ENCODE peak calls at places on chromosomes 3 and 15, in four cellular contexts. One of them, this sample, is unnamed.

GRCh38 chr3:133863865-133864264 is 31.8 kb downstream of the RAB6B start:
- DNase-seq in HepG2: no peak
- DNase-seq in H1: no peak
- DNase-seq in K562: no peak
- DNase-seq in this sample: no peak

GRCh38 chr15:20346082-20346805 is 195.4 kb downstream of the GOLGA6L6 start:
- DNase-seq in HepG2: no peak
- DNase-seq in H1: no peak
- DNase-seq in K562: no peak
- DNase-seq in this sample: no peak

GRCh38 chr3:146050700-146051099 is 110.3 kb downstream of the PLOD2 start:
- DNase-seq in HepG2: no peak
- DNase-seq in H1: no peak
- DNase-seq in K562: no peak
- DNase-seq in this sample: no peak

GRCh38 chr15:69561071-69561784 is 108.6 kb downstream of the RPLP1 start:
- DNase-seq in HepG2: peak; percentile 80
- DNase-seq in H1: no peak
- DNase-seq in K562: no peak
- DNase-seq in this sample: no peak

GRCh38 chr3:133927543-133928066 is 31.9 kb upstream of the RAB6B start:
- DNase-seq in HepG2: no peak
- DNase-seq in H1: no peak
- DNase-seq in K562: peak; percentile 70
- DNase-seq in this sample: no peak

GRCh38 chr3:186099178-186099577 is 9.7 kb downstream of the ETV5 start:
- DNase-seq in HepG2: no peak
- DNase-seq in H1: no peak
- DNase-seq in K562: no peak
- DNase-seq in this sample: no peak

GRCh38 chr15:95770191-95770590 is 560.3 kb upstream of the NR2F2 start:
- DNase-seq in HepG2: no peak
- DNase-seq in H1: no peak
- DNase-seq in K562: no peak
- DNase-seq in this sample: no peak

GRCh38 chr3:81395739-81396138 is 365.7 kb downstream of the GBE1 start:
- DNase-seq in HepG2: peak; percentile 1
- DNase-seq in H1: peak; percentile 3
- DNase-seq in K562: peak; percentile 0
- DNase-seq in this sample: peak; percentile 4

GRCh38 chr15:39887832-39888231 is 32.2 kb downstream of the GPR176 start:
- DNase-seq in HepG2: peak; percentile 78
- DNase-seq in H1: no peak
- DNase-seq in K562: peak; percentile 12
- DNase-seq in this sample: peak; percentile 50

DNA sequence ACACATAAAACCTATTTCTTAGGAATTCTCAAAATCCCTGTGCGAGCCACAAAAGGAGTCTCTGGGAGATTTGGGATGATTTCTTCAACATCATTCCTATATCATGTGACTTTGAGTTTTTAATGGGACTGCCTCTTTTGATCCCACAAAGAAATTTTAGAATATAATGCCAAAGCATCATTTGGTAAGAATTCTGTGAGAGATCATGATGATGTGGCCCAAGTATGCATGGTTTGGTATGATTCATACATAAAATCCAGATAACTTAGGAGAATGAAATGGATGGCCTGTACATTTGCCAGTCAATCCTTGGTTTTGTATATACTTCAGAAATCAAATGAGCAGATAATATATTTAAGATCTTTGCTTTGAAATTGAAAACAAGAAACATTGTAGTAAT is 61.3 kb downstream of the UBE2E2 start:
- DNase-seq in HepG2: no peak
- DNase-seq in H1: no peak
- DNase-seq in K562: no peak
- DNase-seq in this sample: no peak
- TF ChIP-seq PHF8 in HepG2: no peak
- TF ChIP-seq PHF8 in H1: no peak
- TF ChIP-seq PHF8 in K562: no peak
- TF ChIP-seq PHF8 in this sample: no peak

GRCh38 chr3:44506556-44506955 is 29.1 kb upstream of the ZNF445 start:
- DNase-seq in HepG2: no peak
- DNase-seq in H1: no peak
- DNase-seq in K562: no peak
- DNase-seq in this sample: no peak

GRCh38 chr3:44509985-44510360 is 32.5 kb upstream of the ZNF445 start:
- DNase-seq in HepG2: no peak
- DNase-seq in H1: no peak
- DNase-seq in K562: peak; percentile 38
- DNase-seq in this sample: peak; percentile 5

GRCh38 chr3:44511238-44511567 is 33.7 kb upstream of the ZNF445 start:
- DNase-seq in HepG2: peak; percentile 46
- DNase-seq in H1: no peak
- DNase-seq in K562: peak; percentile 24
- DNase-seq in this sample: no peak

GRCh38 chr3:44506961-44507360 is 29.5 kb upstream of the ZNF445 start:
- DNase-seq in HepG2: no peak
- DNase-seq in H1: peak; percentile 10
- DNase-seq in K562: no peak
- DNase-seq in this sample: no peak

DNA sequence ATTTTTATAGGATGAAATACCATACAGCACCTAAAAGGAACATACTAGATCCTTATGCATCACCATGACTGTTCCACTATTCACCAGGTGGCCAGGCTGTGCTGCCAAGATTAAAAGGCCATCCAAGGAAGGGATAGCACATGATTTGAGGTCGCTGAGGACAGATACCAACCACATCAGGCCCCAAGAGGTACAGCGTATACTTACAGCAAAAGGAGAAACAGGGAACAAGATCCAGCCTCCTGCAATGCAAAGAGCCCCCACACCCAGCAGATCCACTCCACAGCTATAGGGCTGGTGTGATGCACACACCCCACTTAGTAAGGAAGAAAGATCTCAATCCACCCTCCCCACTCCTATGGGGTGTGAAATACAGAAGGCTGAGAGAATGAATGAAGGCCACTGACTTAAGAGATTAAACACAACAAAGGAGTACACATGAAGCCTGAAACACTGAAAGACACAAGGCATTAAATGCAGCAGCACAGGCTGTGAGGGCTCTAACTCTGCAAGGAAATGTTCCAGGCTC is 32.0 kb upstream of the ZNF445 start:
- DNase-seq in HepG2: no peak
- DNase-seq in H1: no peak
- DNase-seq in K562: peak; percentile 66
- DNase-seq in this sample: no peak
- TF ChIP-seq RAD21 in HepG2: no peak
- TF ChIP-seq RAD21 in H1: no peak
- TF ChIP-seq RAD21 in K562: no peak
- TF ChIP-seq RAD21 in this sample: no peak

DNA sequence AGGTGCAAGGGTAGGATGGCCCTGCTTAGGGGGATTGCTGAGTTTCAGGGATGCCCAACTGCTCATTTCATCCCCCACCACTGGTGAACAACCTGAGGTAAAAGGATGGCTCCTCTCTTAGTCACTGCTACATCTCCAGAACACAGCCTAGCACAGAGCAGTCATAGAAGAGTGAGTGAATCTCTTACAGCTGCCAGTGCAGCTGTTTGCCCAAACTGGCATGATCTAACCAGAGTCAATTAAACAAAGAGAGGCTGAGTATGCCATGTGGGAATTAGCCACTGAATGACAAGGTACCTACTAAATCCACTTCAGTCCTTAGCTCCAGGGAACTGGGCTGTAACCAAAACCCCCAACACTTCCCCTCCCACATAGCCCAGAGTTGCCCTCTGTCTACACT is 6.8 kb upstream of the NCKIPSD start:
- DNase-seq in HepG2: no peak
- DNase-seq in H1: no peak
- DNase-seq in K562: no peak
- DNase-seq in this sample: no peak
- TF ChIP-seq PHF8 in HepG2: no peak
- TF ChIP-seq PHF8 in H1: no peak
- TF ChIP-seq PHF8 in K562: no peak
- TF ChIP-seq PHF8 in this sample: no peak

GRCh38 chr3:16203031-16203430 is 28.6 kb downstream of the GALNT15 start:
- DNase-seq in HepG2: no peak
- DNase-seq in H1: no peak
- DNase-seq in K562: no peak
- DNase-seq in this sample: no peak
- TF ChIP-seq RAD21 in HepG2: no peak
- TF ChIP-seq RAD21 in H1: no peak
- TF ChIP-seq RAD21 in K562: no peak
- TF ChIP-seq RAD21 in this sample: no peak

GRCh38 chr15:35777016-35777415 is 231.1 kb upstream of the DPH6 start:
- DNase-seq in HepG2: no peak
- DNase-seq in H1: no peak
- DNase-seq in K562: no peak
- DNase-seq in this sample: no peak

GRCh38 chr15:35771878-35772442 is 226.0 kb upstream of the DPH6 start:
- DNase-seq in HepG2: no peak
- DNase-seq in H1: no peak
- DNase-seq in K562: no peak
- DNase-seq in this sample: no peak

GRCh38 chr15:35769656-35770055 is 223.7 kb upstream of the DPH6 start:
- DNase-seq in HepG2: no peak
- DNase-seq in H1: no peak
- DNase-seq in K562: no peak
- DNase-seq in this sample: no peak

GRCh38 chr15:35774653-35775052 is 228.7 kb upstream of the DPH6 start:
- DNase-seq in HepG2: no peak
- DNase-seq in H1: no peak
- DNase-seq in K562: no peak
- DNase-seq in this sample: no peak
- TF ChIP-seq PHF8 in HepG2: no peak
- TF ChIP-seq PHF8 in H1: no peak
- TF ChIP-seq PHF8 in K562: no peak
- TF ChIP-seq PHF8 in this sample: no peak

This sample was measured in A549.